ENCODE peak calls at places on chromosomes 1 and 21, in ten cellular contexts. P is B cell, E is AG04450, V is cardiac muscle cell, B is tibial artery, H is endothelial cell, S is GM10248, X is neural progenitor cell, C is mucosa of descending colon, K is kidney. L is an unnamed sample.

GRCh38 chr1:22812092-22812880 is 101.6 kb downstream of the EPHB2 start:
- DNase-seq in P (no peak), E (no peak), V (no peak), B (no peak), H (no peak), S (no peak), X (no peak), C (no peak), K (peak), L (no peak)

GRCh38 chr1:174217787-174218574 is 58.7 kb downstream of the RABGAP1L start:
- DNase-seq in P (no peak), E (no peak), V (peak), B (no peak), H (no peak), S (no peak), X (peak), C (no peak), K (no peak), L (no peak)

GRCh38 chr1:7293702-7294630 is 477.1 kb upstream of the VAMP3 start:
- DNase-seq in P (no peak), E (no peak), V (no peak), B (no peak), H (no peak), S (no peak), X (no peak), C (no peak), K (no peak), L (peak)

GRCh38 chr1:233990486-233990885 is 86.0 kb downstream of the SLC35F3 start:
- DNase-seq in P (no peak), E (no peak), V (no peak), B (no peak), H (no peak), S (no peak), X (no peak), C (no peak), K (no peak), L (no peak)

GRCh38 chr1:165632491-165632890 is 1.5 kb downstream of the MGST3 start:
- DNase-seq in P (no peak), E (no peak), V (peak), B (no peak), H (no peak), S (no peak), X (peak), C (no peak), K (no peak), L (no peak)

GRCh38 chr1:97826820-97827219 is 94.0 kb downstream of the DPYD start:
- DNase-seq in P (no peak), E (no peak), V (no peak), B (no peak), H (no peak), S (no peak), X (no peak), C (no peak), K (no peak), L (no peak)

GRCh38 chr1:66436378-66437135 is 97.4 kb upstream of the SGIP1 start:
- DNase-seq in P (peak), E (peak), V (no peak), B (no peak), H (no peak), S (peak), X (no peak), C (peak), K (no peak), L (no peak)

GRCh38 chr21:41928621-41929220 is 25.1 kb downstream of the C2CD2 start:
- DNase-seq in P (no peak), E (no peak), V (no peak), B (no peak), H (no peak), S (peak), X (no peak), C (no peak), K (no peak), L (no peak)

GRCh38 chr1:77370588-77371306 is 88.9 kb downstream of the AK5 start:
- DNase-seq in P (no peak), E (peak), V (no peak), B (no peak), H (no peak), S (no peak), X (no peak), C (no peak), K (no peak), L (no peak)

GRCh38 chr1:93255222-93256079 is 74.9 kb downstream of the CCDC18 start:
- DNase-seq in P (no peak), E (peak), V (no peak), B (no peak), H (no peak), S (no peak), X (no peak), C (no peak), K (no peak), L (no peak)

GRCh38 chr1:2504224-2504948 is 22.0 kb downstream of the PANK4 start:
- DNase-seq in P (no peak), E (no peak), V (no peak), B (no peak), H (no peak), S (no peak), X (no peak), C (no peak), K (no peak), L (no peak)
- TF ChIP-seq CTCF in P (no peak), E (no peak), V (no peak), B (no peak), H (no peak), S (no peak), X (no peak), C (no peak), K (no peak), L (no peak)

DNA sequence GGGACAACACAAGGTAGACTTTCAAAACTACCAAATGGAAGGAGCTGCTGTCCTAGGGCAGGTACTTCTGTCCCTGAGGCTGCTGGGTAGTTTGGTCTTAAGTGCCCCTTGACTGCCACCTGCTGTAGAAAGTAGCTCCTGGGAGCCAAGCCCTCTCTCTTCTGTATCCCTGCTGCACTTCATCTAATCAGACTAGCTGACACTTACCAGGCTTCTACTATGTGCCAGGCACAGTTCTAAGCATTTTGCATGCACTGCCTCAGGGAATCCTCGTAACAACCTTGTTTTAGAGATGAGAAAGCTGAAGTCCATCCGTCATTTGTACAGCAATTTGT is 15.9 kb upstream of the SRSF4 start:
- DNase-seq in P (no peak), E (no peak), V (peak), B (no peak), H (peak), S (peak), X (peak), C (peak), K (no peak), L (no peak)
- TF ChIP-seq CTCF in P (peak), E (peak), V (peak), B (no peak), H (no peak), S (peak), X (peak), C (no peak), K (peak), L (peak)

GRCh38 chr1:110672753-110673108 is 2.0 kb downstream of the KCNA3 start:
- DNase-seq in P (peak), E (no peak), V (no peak), B (no peak), H (no peak), S (peak), X (no peak), C (peak), K (no peak), L (no peak)

GRCh38 chr1:110673197-110673701 is 1.5 kb downstream of the KCNA3 start:
- DNase-seq in P (no peak), E (no peak), V (no peak), B (no peak), H (no peak), S (no peak), X (no peak), C (no peak), K (no peak), L (no peak)

GRCh38 chr1:110675060-110675791 is 486 bp upstream of the KCNA3 start:
- DNase-seq in P (no peak), E (no peak), V (no peak), B (no peak), H (peak), S (no peak), X (peak), C (no peak), K (no peak), L (no peak)

GRCh38 chr1:110673805-110674336 is 869 bp downstream of the KCNA3 start:
- DNase-seq in P (no peak), E (no peak), V (no peak), B (peak), H (no peak), S (no peak), X (no peak), C (no peak), K (peak), L (no peak)

GRCh38 chr1:110674337-110675059 is at the start of gene KCNA3:
- DNase-seq in P (peak), E (no peak), V (peak), B (peak), H (peak), S (peak), X (peak), C (peak), K (peak), L (peak)
- TF ChIP-seq CTCF in P (peak), E (no peak), V (no peak), B (no peak), H (no peak), S (no peak), X (peak), C (no peak), K (no peak), L (peak)

DNA sequence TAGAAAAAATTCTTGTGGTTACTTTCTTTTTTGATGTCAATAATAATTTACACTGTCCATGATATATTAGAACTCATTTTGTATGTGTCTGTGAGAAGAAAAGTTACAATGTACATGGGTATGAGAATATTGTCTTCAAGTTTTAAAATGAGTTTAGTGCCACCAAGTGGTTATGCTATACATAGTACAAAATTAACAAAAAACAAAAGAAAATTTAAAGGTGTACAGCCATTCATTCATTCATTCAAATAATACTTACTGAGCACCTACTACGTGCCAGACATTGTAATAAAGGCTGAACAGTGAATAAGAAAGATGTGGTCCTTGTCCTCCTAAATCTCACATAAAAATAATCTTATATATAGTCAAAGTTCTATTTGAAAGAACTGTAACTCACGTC is 27.7 kb downstream of the UCHL5 start:
- DNase-seq in P (no peak), E (no peak), V (no peak), B (no peak), H (no peak), S (peak), X (no peak), C (no peak), K (no peak), L (no peak)
- TF ChIP-seq CTCF in P (peak), E (peak), V (peak), B (no peak), H (no peak), S (peak), X (peak), C (no peak), K (no peak), L (peak)

GRCh38 chr1:44908427-44908826 is 65.4 kb upstream of the PTCH2 start:
- DNase-seq in P (no peak), E (no peak), V (no peak), B (no peak), H (no peak), S (no peak), X (no peak), C (no peak), K (no peak), L (no peak)

GRCh38 chr1:44909949-44910594 is 67.0 kb upstream of the PTCH2 start:
- DNase-seq in P (no peak), E (no peak), V (no peak), B (no peak), H (no peak), S (no peak), X (no peak), C (no peak), K (no peak), L (no peak)

GRCh38 chr1:44905276-44905675 is 62.2 kb upstream of the PTCH2 start:
- DNase-seq in P (no peak), E (no peak), V (no peak), B (no peak), H (no peak), S (no peak), X (no peak), C (no peak), K (no peak), L (no peak)

GRCh38 chr1:44911042-44911441 is 68.0 kb upstream of the PTCH2 start:
- DNase-seq in P (no peak), E (no peak), V (no peak), B (no peak), H (no peak), S (no peak), X (no peak), C (no peak), K (no peak), L (no peak)

DNA sequence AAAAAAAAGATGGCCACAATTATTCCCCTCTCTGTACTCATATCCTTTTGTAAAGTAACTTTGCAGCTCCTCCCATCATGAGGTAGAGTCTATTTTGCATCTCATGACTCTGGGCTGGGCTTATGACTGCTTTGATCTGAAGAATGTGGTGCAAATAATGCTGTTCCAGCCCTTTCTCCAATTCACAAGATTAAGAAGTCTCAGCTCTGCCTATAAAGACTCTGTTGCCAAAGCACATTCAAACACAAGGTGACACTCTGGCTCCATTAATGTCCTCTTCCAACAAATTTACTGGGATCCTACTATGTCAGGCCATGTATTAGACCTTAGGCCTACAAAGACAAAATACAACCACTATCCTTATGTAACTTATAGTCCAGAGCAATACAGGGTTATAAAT is 64.9 kb upstream of the PTCH2 start:
- DNase-seq in P (no peak), E (no peak), V (no peak), B (no peak), H (no peak), S (no peak), X (no peak), C (no peak), K (no peak), L (no peak)
- TF ChIP-seq CTCF in P (no peak), E (no peak), V (no peak), B (no peak), H (no peak), S (no peak), X (no peak), C (no peak), K (no peak), L (no peak)

DNA sequence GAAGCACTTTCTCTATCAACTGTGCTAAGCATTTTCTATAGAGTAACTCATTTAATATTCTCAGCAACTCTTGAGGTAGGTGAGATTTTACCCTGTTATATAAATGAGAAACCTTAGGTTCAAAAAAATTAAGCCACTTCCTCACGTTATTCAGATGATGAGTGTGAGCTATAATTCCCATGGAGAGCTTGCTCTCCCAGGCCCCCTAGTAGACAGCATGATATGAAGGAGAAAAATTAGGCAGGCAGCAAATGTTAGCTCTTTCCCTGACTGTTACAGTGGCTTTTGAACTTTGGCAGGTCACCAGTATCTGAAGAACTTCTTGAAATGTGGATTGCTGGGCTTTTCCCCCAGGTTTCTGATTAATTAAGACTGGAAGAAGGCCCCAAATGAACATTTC is 753.1 kb downstream of the NCAM2 start:
- DNase-seq in P (no peak), E (no peak), V (no peak), B (no peak), H (no peak), S (no peak), X (no peak), C (no peak), K (no peak), L (no peak)
- TF ChIP-seq CTCF in P (no peak), E (no peak), V (no peak), B (no peak), H (no peak), S (no peak), X (no peak), C (no peak), K (no peak), L (no peak)

L was measured in type B pancreatic cell.